ENCODE peak calls at places on chromosome 7, in ten cellular contexts. C, X, S, Z, G, D, W, L, R and I are unnamed samples.

GRCh38 chr7:64872809-64873500 is 30.1 kb upstream of the ZNF273 start:
- DNase-seq in C (no peak), X (no peak), S (no peak), Z (no peak), G (no peak), D (no peak), W (no peak), L (no peak), R (peak), I (no peak)

GRCh38 chr7:130292682-130293257 is at the start of gene CPA4:
- DNase-seq in C (peak), X (peak), S (peak), Z (peak), G (peak), D (peak), W (peak), L (no peak), R (no peak), I (peak)

GRCh38 chr7:123616244-123616643 is 14.6 kb downstream of the ASB15 start:
- DNase-seq in C (no peak), X (no peak), S (no peak), Z (peak), G (peak), D (no peak), W (peak), L (no peak), R (no peak), I (no peak)

GRCh38 chr7:24216576-24217116 is 67.3 kb upstream of the NPY start:
- DNase-seq in C (no peak), X (peak), S (no peak), Z (peak), G (peak), D (no peak), W (peak), L (no peak), R (no peak), I (peak)

GRCh38 chr7:153567426-153567825 is 484.8 kb upstream of the DPP6 start:
- DNase-seq in C (no peak), X (no peak), S (peak), Z (no peak), G (no peak), D (no peak), W (no peak), L (no peak), R (no peak), I (peak)

GRCh38 chr7:562789-563628 is 43.4 kb upstream of the PDGFA start:
- DNase-seq in C (no peak), X (no peak), S (no peak), Z (no peak), G (no peak), D (no peak), W (no peak), L (no peak), R (no peak), I (no peak)

GRCh38 chr7:137328389-137329120 is 15.0 kb downstream of the PTN start:
- DNase-seq in C (no peak), X (peak), S (no peak), Z (peak), G (no peak), D (no peak), W (peak), L (no peak), R (no peak), I (no peak)

GRCh38 chr7:138663741-138664710 is 37.1 kb downstream of the SVOPL start:
- DNase-seq in C (no peak), X (peak), S (no peak), Z (peak), G (peak), D (peak), W (no peak), L (no peak), R (no peak), I (no peak)

GRCh38 chr7:18901881-18902280 is 215.6 kb downstream of the TWIST1 start:
- DNase-seq in C (no peak), X (no peak), S (no peak), Z (no peak), G (no peak), D (no peak), W (peak), L (no peak), R (no peak), I (no peak)

GRCh38 chr7:103851357-103851756 is 138.1 kb downstream of the RELN start:
- DNase-seq in C (no peak), X (peak), S (no peak), Z (peak), G (peak), D (no peak), W (peak), L (no peak), R (no peak), I (no peak)
- H3K4me3 ChIP-seq in C (no peak), X (no peak), S (no peak), Z (no peak), G (no peak), D (no peak), W (no peak), L (no peak), R (no peak), I (no peak)

DNA sequence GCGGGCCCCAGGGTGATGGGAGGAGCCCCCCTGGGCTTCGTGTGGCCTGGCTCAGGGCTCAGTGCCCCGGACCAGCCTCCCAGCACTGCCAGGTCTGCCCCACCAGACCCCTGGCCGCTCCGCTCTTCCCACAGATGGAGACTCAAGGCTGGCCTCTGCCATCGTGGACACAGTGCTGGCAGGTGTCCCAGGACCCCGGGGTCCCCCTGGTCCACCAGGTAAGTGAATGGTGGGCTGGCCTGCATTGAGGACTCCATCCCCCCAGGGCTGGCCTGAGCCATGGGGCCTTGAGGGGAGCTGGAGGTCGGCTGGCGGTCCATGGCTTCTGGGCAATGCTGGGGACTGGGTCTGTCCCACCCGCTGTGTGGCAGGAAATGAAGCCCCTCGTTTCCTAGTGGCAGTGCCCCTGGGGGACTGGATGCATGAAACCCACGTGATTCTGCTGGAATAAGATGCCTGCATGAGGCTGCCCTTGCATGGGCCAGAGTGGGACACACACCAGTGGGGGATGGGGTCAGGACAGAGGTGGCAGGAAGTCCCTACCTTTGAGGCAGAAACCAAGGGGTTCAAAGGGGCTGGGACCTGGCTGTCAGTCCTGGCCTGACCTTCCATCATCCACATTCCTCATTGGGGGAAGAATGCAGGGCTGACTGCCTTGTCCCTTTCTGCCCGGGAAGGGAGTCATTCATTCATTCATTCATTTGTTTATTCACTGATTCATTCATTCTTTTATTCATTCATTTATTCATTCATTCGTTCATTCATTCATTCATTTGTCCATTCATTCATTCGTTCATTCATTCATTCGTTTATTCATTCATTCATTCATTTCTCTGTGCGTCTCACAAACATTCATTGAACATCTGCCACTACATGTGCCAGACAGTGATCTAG is 81.8 kb downstream of the MYL10 start:
- DNase-seq in C (no peak), X (no peak), S (no peak), Z (no peak), G (no peak), D (no peak), W (no peak), L (no peak), R (no peak), I (no peak)
- H3K4me3 ChIP-seq in C (no peak), X (no peak), S (no peak), Z (no peak), G (no peak), D (no peak), W (no peak), L (no peak), R (no peak), I (no peak)

GRCh38 chr7:158589653-158590052 is 2.0 kb upstream of the PTPRN2 start:
- DNase-seq in C (no peak), X (no peak), S (no peak), Z (no peak), G (no peak), D (no peak), W (no peak), L (no peak), R (no peak), I (no peak)

GRCh38 chr7:158587425-158588084 is at the start of gene PTPRN2:
- DNase-seq in C (no peak), X (peak), S (peak), Z (peak), G (peak), D (no peak), W (peak), L (peak), R (peak), I (peak)

GRCh38 chr7:158586499-158587191 is 978 bp downstream of the PTPRN2 start:
- DNase-seq in C (no peak), X (no peak), S (no peak), Z (no peak), G (no peak), D (no peak), W (no peak), L (no peak), R (peak), I (no peak)

GRCh38 chr7:158588878-158589442 is 1.3 kb upstream of the PTPRN2 start:
- DNase-seq in C (no peak), X (no peak), S (no peak), Z (no peak), G (no peak), D (no peak), W (no peak), L (no peak), R (no peak), I (no peak)

DNA sequence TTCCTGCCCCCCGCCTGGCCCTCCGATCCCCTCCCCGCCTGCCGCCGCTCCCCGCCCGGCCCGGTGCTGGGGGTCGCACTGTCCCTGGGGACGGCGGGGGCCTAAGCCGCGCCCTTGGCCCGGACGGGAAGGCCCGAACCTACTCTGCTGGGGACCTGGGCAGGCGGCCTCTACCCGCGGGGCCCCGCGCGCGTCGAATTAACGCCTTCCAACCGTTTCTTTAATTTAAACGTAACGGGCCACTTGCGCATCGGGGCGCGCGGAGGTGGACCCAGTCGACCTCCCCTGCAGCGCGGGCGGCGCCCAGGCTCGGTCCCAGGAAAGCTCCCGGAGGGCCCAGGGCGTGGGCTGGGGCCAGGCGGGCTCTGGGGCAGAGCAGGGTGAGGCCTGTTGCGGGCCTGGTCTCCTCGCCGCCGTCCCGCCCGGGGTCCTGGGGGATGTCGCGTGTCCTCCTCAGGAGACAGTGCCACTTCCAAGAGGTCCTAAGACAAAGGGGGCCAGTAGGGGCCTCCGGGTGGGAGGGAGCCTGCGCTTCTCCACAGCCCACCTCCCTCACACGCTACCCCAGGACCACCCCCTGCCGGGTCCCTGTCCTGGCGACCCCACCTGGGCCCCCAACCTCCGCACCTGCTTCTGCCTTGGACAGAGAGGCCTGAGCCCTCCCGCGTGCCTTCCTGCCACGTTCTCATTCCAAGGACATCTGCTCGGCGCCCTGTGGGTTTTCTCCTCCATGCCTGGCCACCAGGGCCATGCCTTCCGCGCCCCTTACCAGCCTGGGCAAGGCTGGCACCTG is 658 bp upstream of the PTPRN2 start:
- DNase-seq in C (no peak), X (no peak), S (no peak), Z (no peak), G (no peak), D (no peak), W (no peak), L (no peak), R (no peak), I (no peak)
- H3K4me3 ChIP-seq in C (no peak), X (peak), S (peak), Z (peak), G (peak), D (peak), W (peak), L (peak), R (peak), I (no peak)

GRCh38 chr7:1666251-1666778 is 3.8 kb upstream of the ELFN1 start:
- DNase-seq in C (no peak), X (no peak), S (peak), Z (no peak), G (peak), D (no peak), W (no peak), L (no peak), R (no peak), I (peak)
- H3K4me3 ChIP-seq in C (no peak), X (peak), S (peak), Z (peak), G (peak), D (peak), W (peak), L (peak), R (peak), I (peak)